ENCODE peak calls at places on chromosomes 12 and 14, in six cellular contexts. One of them, this sample, is unnamed.
A peak's percentile ranks its signal among the peaks of the same experiment; 100 is the strongest.

GRCh38 chr12:118358607-118359540 is 13.8 kb downstream of the TAOK3 start:
- DNase-seq in CD8-positive, alpha-beta T cell: no peak
- DNase-seq in activated naive CD4-positive, alpha-beta T cell: no peak
- DNase-seq in HuH-7.5: no peak
- DNase-seq in stimulated activated naive B cell treated with anti-CD40 and anti-IgM and Interleukin-4, amounts not matched to agents 10 μg/mL and 1 μg/mL and 100 μg/mL, for 72 hours: no peak
- DNase-seq in RPMI7951: peak; percentile 26
- DNase-seq in this sample: no peak

GRCh38 chr12:29159690-29160089 is 10.6 kb downstream of the FAR2 start:
- DNase-seq in stimulated activated naive B cell treated with anti-CD40 and anti-IgM and Interleukin-4, amounts not matched to agents 10 μg/mL and 1 μg/mL and 100 μg/mL, for 72 hours: no peak
- DNase-seq in RPMI7951: no peak
- DNase-seq in CD8-positive, alpha-beta T cell: no peak
- DNase-seq in HuH-7.5: no peak
- DNase-seq in activated naive CD4-positive, alpha-beta T cell: no peak
- DNase-seq in this sample: no peak

GRCh38 chr14:88551094-88551870 is 3.5 kb downstream of the PTPN21 start:
- DNase-seq in activated naive CD4-positive, alpha-beta T cell: peak; percentile 9
- DNase-seq in CD8-positive, alpha-beta T cell: no peak
- DNase-seq in RPMI7951: peak; percentile 83
- DNase-seq in HuH-7.5: peak; percentile 63
- DNase-seq in stimulated activated naive B cell treated with anti-CD40 and anti-IgM and Interleukin-4, amounts not matched to agents 10 μg/mL and 1 μg/mL and 100 μg/mL, for 72 hours: peak; percentile 57
- DNase-seq in this sample: no peak

GRCh38 chr14:77031680-77032482 is 3.4 kb upstream of the IRF2BPL start:
- DNase-seq in RPMI7951: peak; percentile 60
- DNase-seq in HuH-7.5: no peak
- DNase-seq in CD8-positive, alpha-beta T cell: no peak
- DNase-seq in activated naive CD4-positive, alpha-beta T cell: no peak
- DNase-seq in stimulated activated naive B cell treated with anti-CD40 and anti-IgM and Interleukin-4, amounts not matched to agents 10 μg/mL and 1 μg/mL and 100 μg/mL, for 72 hours: no peak
- DNase-seq in this sample: no peak

GRCh38 chr12:6312529-6313325 is 2.2 kb downstream of the PLEKHG6 start:
- DNase-seq in RPMI7951: peak; percentile 30
- DNase-seq in HuH-7.5: no peak
- DNase-seq in stimulated activated naive B cell treated with anti-CD40 and anti-IgM and Interleukin-4, amounts not matched to agents 10 μg/mL and 1 μg/mL and 100 μg/mL, for 72 hours: peak; percentile 56
- DNase-seq in activated naive CD4-positive, alpha-beta T cell: no peak
- DNase-seq in CD8-positive, alpha-beta T cell: no peak
- DNase-seq in this sample: no peak

GRCh38 chr12:122080149-122081107 is 1.9 kb downstream of the MLXIP start:
- DNase-seq in stimulated activated naive B cell treated with anti-CD40 and anti-IgM and Interleukin-4, amounts not matched to agents 10 μg/mL and 1 μg/mL and 100 μg/mL, for 72 hours: no peak
- DNase-seq in RPMI7951: peak; percentile 82
- DNase-seq in activated naive CD4-positive, alpha-beta T cell: no peak
- DNase-seq in HuH-7.5: no peak
- DNase-seq in CD8-positive, alpha-beta T cell: no peak
- DNase-seq in this sample: no peak

GRCh38 chr14:71591929-71592328 is 340.3 kb upstream of the RGS6 start:
- DNase-seq in stimulated activated naive B cell treated with anti-CD40 and anti-IgM and Interleukin-4, amounts not matched to agents 10 μg/mL and 1 μg/mL and 100 μg/mL, for 72 hours: no peak
- DNase-seq in activated naive CD4-positive, alpha-beta T cell: no peak
- DNase-seq in RPMI7951: peak; percentile 82
- DNase-seq in CD8-positive, alpha-beta T cell: no peak
- DNase-seq in HuH-7.5: no peak
- DNase-seq in this sample: no peak

GRCh38 chr14:51862171-51862838 is 1.9 kb downstream of the GNG2 start:
- DNase-seq in activated naive CD4-positive, alpha-beta T cell: no peak
- DNase-seq in RPMI7951: peak; percentile 56
- DNase-seq in HuH-7.5: no peak
- DNase-seq in CD8-positive, alpha-beta T cell: no peak
- DNase-seq in stimulated activated naive B cell treated with anti-CD40 and anti-IgM and Interleukin-4, amounts not matched to agents 10 μg/mL and 1 μg/mL and 100 μg/mL, for 72 hours: no peak
- DNase-seq in this sample: no peak

GRCh38 chr12:68785358-68785757 is 22.6 kb upstream of the MDM2 start:
- DNase-seq in CD8-positive, alpha-beta T cell: no peak
- DNase-seq in stimulated activated naive B cell treated with anti-CD40 and anti-IgM and Interleukin-4, amounts not matched to agents 10 μg/mL and 1 μg/mL and 100 μg/mL, for 72 hours: no peak
- DNase-seq in RPMI7951: no peak
- DNase-seq in activated naive CD4-positive, alpha-beta T cell: no peak
- DNase-seq in HuH-7.5: no peak
- DNase-seq in this sample: no peak

GRCh38 chr14:102671410-102671809 is 79.0 kb downstream of the RCOR1 start:
- DNase-seq in stimulated activated naive B cell treated with anti-CD40 and anti-IgM and Interleukin-4, amounts not matched to agents 10 μg/mL and 1 μg/mL and 100 μg/mL, for 72 hours: no peak
- DNase-seq in activated naive CD4-positive, alpha-beta T cell: no peak
- DNase-seq in HuH-7.5: no peak
- DNase-seq in CD8-positive, alpha-beta T cell: no peak
- DNase-seq in RPMI7951: no peak
- DNase-seq in this sample: no peak

GRCh38 chr12:30440826-30441602 is 254.7 kb downstream of the IPO8 start:
- DNase-seq in stimulated activated naive B cell treated with anti-CD40 and anti-IgM and Interleukin-4, amounts not matched to agents 10 μg/mL and 1 μg/mL and 100 μg/mL, for 72 hours: no peak
- DNase-seq in HuH-7.5: no peak
- DNase-seq in activated naive CD4-positive, alpha-beta T cell: no peak
- DNase-seq in CD8-positive, alpha-beta T cell: no peak
- DNase-seq in RPMI7951: peak; percentile 15
- DNase-seq in this sample: no peak